ENCODE peak calls at places on chromosomes 3 and 15, in six cellular contexts. One of them, this sample, is unnamed.

GRCh38 chr3:99620077-99620476 is 18.3 kb upstream of the COL8A1 start:
- DNase-seq in astrocyte of the cerebellum: no peak
- DNase-seq in transverse colon: no peak
- DNase-seq in uterus: no peak
- DNase-seq in heart left ventricle: no peak
- DNase-seq in retinal pigment epithelial cell: no peak
- DNase-seq in this sample: no peak

GRCh38 chr3:69092030-69092513 is 7.3 kb downstream of the ARL6IP5 start:
- DNase-seq in heart left ventricle: no peak
- DNase-seq in uterus: no peak
- DNase-seq in astrocyte of the cerebellum: no peak
- DNase-seq in transverse colon: no peak
- DNase-seq in retinal pigment epithelial cell: no peak
- DNase-seq in this sample: no peak

GRCh38 chr3:151305081-151305777 is 11.4 kb downstream of the GPR87 start:
- DNase-seq in astrocyte of the cerebellum: peak
- DNase-seq in heart left ventricle: no peak
- DNase-seq in transverse colon: peak
- DNase-seq in retinal pigment epithelial cell: peak
- DNase-seq in uterus: peak
- DNase-seq in this sample: no peak

GRCh38 chr3:181383760-181384159 is 328.0 kb upstream of the SOX2 start:
- DNase-seq in uterus: no peak
- DNase-seq in astrocyte of the cerebellum: no peak
- DNase-seq in retinal pigment epithelial cell: no peak
- DNase-seq in transverse colon: no peak
- DNase-seq in heart left ventricle: no peak
- DNase-seq in this sample: no peak

GRCh38 chr3:145557405-145557804 is 603.6 kb downstream of the PLOD2 start:
- DNase-seq in retinal pigment epithelial cell: peak
- DNase-seq in transverse colon: no peak
- DNase-seq in uterus: no peak
- DNase-seq in astrocyte of the cerebellum: peak
- DNase-seq in heart left ventricle: no peak
- DNase-seq in this sample: no peak

GRCh38 chr15:97904196-97904572 is 56.3 kb upstream of the ARRDC4 start:
- DNase-seq in heart left ventricle: peak
- DNase-seq in astrocyte of the cerebellum: peak
- DNase-seq in transverse colon: peak
- DNase-seq in uterus: peak
- DNase-seq in retinal pigment epithelial cell: peak
- DNase-seq in this sample: peak

GRCh38 chr3:186176382-186176990 is 67.6 kb upstream of the ETV5 start:
- DNase-seq in uterus: no peak
- DNase-seq in retinal pigment epithelial cell: peak
- DNase-seq in astrocyte of the cerebellum: no peak
- DNase-seq in transverse colon: no peak
- DNase-seq in heart left ventricle: no peak
- DNase-seq in this sample: no peak

GRCh38 chr3:65914740-65915366 is 123.9 kb downstream of the MAGI1 start:
- DNase-seq in transverse colon: no peak
- DNase-seq in heart left ventricle: no peak
- DNase-seq in astrocyte of the cerebellum: no peak
- DNase-seq in uterus: no peak
- DNase-seq in retinal pigment epithelial cell: no peak
- DNase-seq in this sample: no peak

GRCh38 chr3:129413687-129414506 is 14.5 kb downstream of the EFCAB12 start:
- DNase-seq in transverse colon: no peak
- DNase-seq in uterus: no peak
- DNase-seq in retinal pigment epithelial cell: peak
- DNase-seq in astrocyte of the cerebellum: peak
- DNase-seq in heart left ventricle: no peak
- DNase-seq in this sample: no peak

GRCh38 chr15:83283813-83284562 is 476 bp downstream of the BNC1 start:
- DNase-seq in transverse colon: no peak
- DNase-seq in retinal pigment epithelial cell: no peak
- DNase-seq in uterus: no peak
- DNase-seq in heart left ventricle: peak
- DNase-seq in astrocyte of the cerebellum: no peak
- DNase-seq in this sample: peak

GRCh38 chr3:66483006-66483928 is 17.6 kb downstream of the LRIG1 start:
- DNase-seq in astrocyte of the cerebellum: no peak
- DNase-seq in uterus: peak
- DNase-seq in transverse colon: peak
- DNase-seq in heart left ventricle: peak
- DNase-seq in retinal pigment epithelial cell: no peak
- DNase-seq in this sample: no peak

GRCh38 chr15:77025941-77026411 is 31.1 kb downstream of the PSTPIP1 start:
- DNase-seq in transverse colon: peak
- DNase-seq in astrocyte of the cerebellum: no peak
- DNase-seq in uterus: no peak
- DNase-seq in heart left ventricle: no peak
- DNase-seq in retinal pigment epithelial cell: no peak
- DNase-seq in this sample: no peak

GRCh38 chr3:45978348-45978747 is 17.3 kb downstream of the FYCO1 start:
- DNase-seq in uterus: no peak
- DNase-seq in transverse colon: peak
- DNase-seq in heart left ventricle: no peak
- DNase-seq in retinal pigment epithelial cell: no peak
- DNase-seq in astrocyte of the cerebellum: no peak
- DNase-seq in this sample: no peak

GRCh38 chr15:80588801-80589200 is 106.3 kb upstream of the ABHD17C start:
- DNase-seq in transverse colon: no peak
- DNase-seq in uterus: no peak
- DNase-seq in retinal pigment epithelial cell: peak
- DNase-seq in heart left ventricle: no peak
- DNase-seq in astrocyte of the cerebellum: peak
- DNase-seq in this sample: no peak

GRCh38 chr3:16693820-16694219 is 88.6 kb upstream of the DAZL start:
- DNase-seq in heart left ventricle: no peak
- DNase-seq in astrocyte of the cerebellum: no peak
- DNase-seq in uterus: no peak
- DNase-seq in transverse colon: no peak
- DNase-seq in retinal pigment epithelial cell: no peak
- DNase-seq in this sample: no peak

GRCh38 chr3:23612296-23612891 is 193.4 kb upstream of the UBE2E1 start:
- DNase-seq in uterus: no peak
- DNase-seq in astrocyte of the cerebellum: no peak
- DNase-seq in retinal pigment epithelial cell: no peak
- DNase-seq in transverse colon: peak
- DNase-seq in heart left ventricle: peak
- DNase-seq in this sample: no peak

GRCh38 chr3:16456784-16457415 is 56.6 kb downstream of the RFTN1 start:
- DNase-seq in astrocyte of the cerebellum: peak
- DNase-seq in uterus: no peak
- DNase-seq in transverse colon: peak
- DNase-seq in retinal pigment epithelial cell: peak
- DNase-seq in heart left ventricle: peak
- DNase-seq in this sample: no peak

GRCh38 chr3:17151598-17152373 is 267.0 kb downstream of the PLCL2 start:
- DNase-seq in transverse colon: peak
- DNase-seq in heart left ventricle: no peak
- DNase-seq in retinal pigment epithelial cell: no peak
- DNase-seq in astrocyte of the cerebellum: no peak
- DNase-seq in uterus: no peak
- DNase-seq in this sample: no peak

GRCh38 chr15:80780416-80781221 is 1.4 kb downstream of the CEMIP start:
- DNase-seq in retinal pigment epithelial cell: no peak
- DNase-seq in uterus: peak
- DNase-seq in heart left ventricle: peak
- DNase-seq in transverse colon: peak
- DNase-seq in astrocyte of the cerebellum: no peak
- DNase-seq in this sample: peak

GRCh38 chr3:154795582-154795981 is 284.5 kb upstream of the MME start:
- DNase-seq in transverse colon: no peak
- DNase-seq in astrocyte of the cerebellum: peak
- DNase-seq in uterus: no peak
- DNase-seq in heart left ventricle: no peak
- DNase-seq in retinal pigment epithelial cell: peak
- DNase-seq in this sample: no peak

GRCh38 chr3:46282696-46283095 is 40.4 kb downstream of the CCR3 start:
- DNase-seq in heart left ventricle: no peak
- DNase-seq in retinal pigment epithelial cell: no peak
- DNase-seq in uterus: no peak
- DNase-seq in astrocyte of the cerebellum: no peak
- DNase-seq in transverse colon: no peak
- DNase-seq in this sample: no peak

GRCh38 chr3:158727499-158728377 is 4.5 kb downstream of the RARRES1 start:
- DNase-seq in retinal pigment epithelial cell: no peak
- DNase-seq in transverse colon: peak
- DNase-seq in heart left ventricle: peak
- DNase-seq in uterus: no peak
- DNase-seq in astrocyte of the cerebellum: peak
- DNase-seq in this sample: no peak

GRCh38 chr15:56537881-56538280 is 72.9 kb upstream of the MNS1 start:
- DNase-seq in uterus: no peak
- DNase-seq in transverse colon: peak
- DNase-seq in astrocyte of the cerebellum: no peak
- DNase-seq in retinal pigment epithelial cell: no peak
- DNase-seq in heart left ventricle: no peak
- DNase-seq in this sample: no peak

GRCh38 chr15:23797747-23798157 is 110.6 kb upstream of the NDN start:
- DNase-seq in retinal pigment epithelial cell: no peak
- DNase-seq in uterus: peak
- DNase-seq in transverse colon: no peak
- DNase-seq in heart left ventricle: no peak
- DNase-seq in astrocyte of the cerebellum: no peak
- DNase-seq in this sample: peak

GRCh38 chr3:33883538-33884203 is 85.2 kb downstream of the PDCD6IP start:
- DNase-seq in astrocyte of the cerebellum: peak
- DNase-seq in heart left ventricle: no peak
- DNase-seq in retinal pigment epithelial cell: no peak
- DNase-seq in uterus: no peak
- DNase-seq in transverse colon: no peak
- DNase-seq in this sample: no peak

GRCh38 chr3:71718069-71718468 is 7.1 kb downstream of the EIF4E3 start:
- DNase-seq in astrocyte of the cerebellum: no peak
- DNase-seq in uterus: no peak
- DNase-seq in heart left ventricle: no peak
- DNase-seq in retinal pigment epithelial cell: no peak
- DNase-seq in transverse colon: no peak
- DNase-seq in this sample: no peak

GRCh38 chr15:77057072-77057471 is 13.8 kb downstream of the TSPAN3 start:
- DNase-seq in uterus: no peak
- DNase-seq in retinal pigment epithelial cell: no peak
- DNase-seq in heart left ventricle: no peak
- DNase-seq in transverse colon: no peak
- DNase-seq in astrocyte of the cerebellum: no peak
- DNase-seq in this sample: no peak

GRCh38 chr3:186476044-186476468 is 68.1 kb downstream of the CRYGS start:
- DNase-seq in astrocyte of the cerebellum: no peak
- DNase-seq in heart left ventricle: no peak
- DNase-seq in uterus: no peak
- DNase-seq in transverse colon: no peak
- DNase-seq in retinal pigment epithelial cell: no peak
- DNase-seq in this sample: no peak

GRCh38 chr3:113167929-113168771 is 43.2 kb upstream of the BOC start:
- DNase-seq in retinal pigment epithelial cell: no peak
- DNase-seq in astrocyte of the cerebellum: no peak
- DNase-seq in transverse colon: no peak
- DNase-seq in heart left ventricle: no peak
- DNase-seq in uterus: peak
- DNase-seq in this sample: no peak

GRCh38 chr3:118636841-118637240 is 397.8 kb downstream of the IGSF11 start:
- DNase-seq in retinal pigment epithelial cell: no peak
- DNase-seq in astrocyte of the cerebellum: no peak
- DNase-seq in transverse colon: no peak
- DNase-seq in heart left ventricle: no peak
- DNase-seq in uterus: no peak
- DNase-seq in this sample: no peak
- TF ChIP-seq CTCF in retinal pigment epithelial cell: peak
- TF ChIP-seq CTCF in astrocyte of the cerebellum: no peak
- TF ChIP-seq CTCF in transverse colon: no peak
- TF ChIP-seq CTCF in heart left ventricle: no peak
- TF ChIP-seq CTCF in uterus: no peak
- TF ChIP-seq CTCF in this sample: no peak

GRCh38 chr3:157354722-157355121 is 81.9 kb upstream of the PTX3 start:
- DNase-seq in transverse colon: no peak
- DNase-seq in heart left ventricle: no peak
- DNase-seq in uterus: no peak
- DNase-seq in astrocyte of the cerebellum: no peak
- DNase-seq in retinal pigment epithelial cell: no peak
- DNase-seq in this sample: no peak
- TF ChIP-seq CTCF in transverse colon: no peak
- TF ChIP-seq CTCF in heart left ventricle: peak
- TF ChIP-seq CTCF in uterus: no peak
- TF ChIP-seq CTCF in astrocyte of the cerebellum: peak
- TF ChIP-seq CTCF in retinal pigment epithelial cell: peak
- TF ChIP-seq CTCF in this sample: peak

GRCh38 chr3:197421021-197421420 is 122.6 kb upstream of the DLG1 start:
- DNase-seq in heart left ventricle: no peak
- DNase-seq in astrocyte of the cerebellum: no peak
- DNase-seq in transverse colon: no peak
- DNase-seq in uterus: no peak
- DNase-seq in retinal pigment epithelial cell: no peak
- DNase-seq in this sample: no peak
- TF ChIP-seq CTCF in heart left ventricle: no peak
- TF ChIP-seq CTCF in astrocyte of the cerebellum: no peak
- TF ChIP-seq CTCF in transverse colon: no peak
- TF ChIP-seq CTCF in uterus: no peak
- TF ChIP-seq CTCF in retinal pigment epithelial cell: no peak
- TF ChIP-seq CTCF in this sample: no peak

GRCh38 chr15:62619105-62619504 is 423.4 kb upstream of the TPM1 start:
- DNase-seq in transverse colon: no peak
- DNase-seq in heart left ventricle: no peak
- DNase-seq in astrocyte of the cerebellum: no peak
- DNase-seq in retinal pigment epithelial cell: no peak
- DNase-seq in uterus: no peak
- DNase-seq in this sample: no peak
- TF ChIP-seq CTCF in transverse colon: no peak
- TF ChIP-seq CTCF in heart left ventricle: no peak
- TF ChIP-seq CTCF in astrocyte of the cerebellum: no peak
- TF ChIP-seq CTCF in retinal pigment epithelial cell: no peak
- TF ChIP-seq CTCF in uterus: no peak
- TF ChIP-seq CTCF in this sample: no peak

DNA sequence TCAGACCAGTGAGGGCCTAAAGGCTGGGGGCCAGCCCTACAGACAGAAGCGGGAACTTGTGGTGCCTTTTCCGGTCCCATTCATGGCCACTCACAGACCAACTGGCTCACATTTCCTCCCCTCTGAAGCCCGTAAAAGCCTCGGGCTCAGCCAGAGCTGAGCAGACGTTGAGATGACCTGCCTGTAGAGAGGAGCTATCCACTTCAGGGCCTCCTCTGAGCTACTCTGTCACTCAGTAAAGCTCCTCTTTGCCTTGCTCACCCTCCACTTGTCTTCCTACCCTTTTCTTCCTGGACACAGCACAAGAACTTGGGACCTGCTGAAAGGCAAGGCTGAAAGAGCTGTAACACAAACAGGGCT is 53.5 kb downstream of the SLMAP start:
- DNase-seq in transverse colon: no peak
- DNase-seq in heart left ventricle: no peak
- DNase-seq in astrocyte of the cerebellum: no peak
- DNase-seq in uterus: no peak
- DNase-seq in retinal pigment epithelial cell: no peak
- DNase-seq in this sample: no peak
- TF ChIP-seq CTCF in transverse colon: no peak
- TF ChIP-seq CTCF in heart left ventricle: no peak
- TF ChIP-seq CTCF in astrocyte of the cerebellum: no peak
- TF ChIP-seq CTCF in uterus: no peak
- TF ChIP-seq CTCF in retinal pigment epithelial cell: no peak
- TF ChIP-seq CTCF in this sample: no peak